ENCODE peak calls at places on chromosome 11, in eight cellular contexts. One of them, this sample, is unnamed.

GRCh38 chr11:74846770-74847169 is 98.1 kb downstream of the RNF169 start:
- DNase-seq in CD4-positive, alpha-beta T cell: no peak
- DNase-seq in fibroblast of lung: peak
- DNase-seq in fibroblast of villous mesenchyme: no peak
- DNase-seq in upper lobe of right lung: no peak
- DNase-seq in body of pancreas: no peak
- DNase-seq in transverse colon: no peak
- DNase-seq in endodermal cell: no peak
- DNase-seq in this sample: no peak

GRCh38 chr11:22753401-22753800 is 76.2 kb downstream of the SVIP start:
- DNase-seq in CD4-positive, alpha-beta T cell: no peak
- DNase-seq in fibroblast of lung: no peak
- DNase-seq in fibroblast of villous mesenchyme: no peak
- DNase-seq in upper lobe of right lung: no peak
- DNase-seq in body of pancreas: no peak
- DNase-seq in transverse colon: no peak
- DNase-seq in endodermal cell: no peak
- DNase-seq in this sample: no peak

GRCh38 chr11:128831781-128832497 is 35.2 kb downstream of the KCNJ1 start:
- DNase-seq in CD4-positive, alpha-beta T cell: no peak
- DNase-seq in fibroblast of lung: no peak
- DNase-seq in fibroblast of villous mesenchyme: no peak
- DNase-seq in upper lobe of right lung: no peak
- DNase-seq in body of pancreas: no peak
- DNase-seq in transverse colon: no peak
- DNase-seq in endodermal cell: no peak
- DNase-seq in this sample: no peak

GRCh38 chr11:107770546-107770945 is 58.7 kb upstream of the SLN start:
- DNase-seq in CD4-positive, alpha-beta T cell: no peak
- DNase-seq in fibroblast of lung: peak
- DNase-seq in fibroblast of villous mesenchyme: peak
- DNase-seq in upper lobe of right lung: no peak
- DNase-seq in body of pancreas: no peak
- DNase-seq in transverse colon: no peak
- DNase-seq in endodermal cell: no peak
- DNase-seq in this sample: no peak

GRCh38 chr11:27914080-27914479 is 193.9 kb downstream of the KIF18A start:
- DNase-seq in CD4-positive, alpha-beta T cell: no peak
- DNase-seq in fibroblast of lung: no peak
- DNase-seq in fibroblast of villous mesenchyme: no peak
- DNase-seq in upper lobe of right lung: no peak
- DNase-seq in body of pancreas: no peak
- DNase-seq in transverse colon: no peak
- DNase-seq in endodermal cell: no peak
- DNase-seq in this sample: no peak

GRCh38 chr11:75852406-75853017 is 37.5 kb downstream of the UVRAG start:
- DNase-seq in CD4-positive, alpha-beta T cell: no peak
- DNase-seq in fibroblast of lung: no peak
- DNase-seq in fibroblast of villous mesenchyme: no peak
- DNase-seq in upper lobe of right lung: no peak
- DNase-seq in body of pancreas: no peak
- DNase-seq in transverse colon: no peak
- DNase-seq in endodermal cell: no peak
- DNase-seq in this sample: no peak

GRCh38 chr11:19419021-19419750 is 178.4 kb upstream of the E2F8 start:
- DNase-seq in CD4-positive, alpha-beta T cell: no peak
- DNase-seq in fibroblast of lung: peak
- DNase-seq in fibroblast of villous mesenchyme: peak
- DNase-seq in upper lobe of right lung: no peak
- DNase-seq in body of pancreas: no peak
- DNase-seq in transverse colon: no peak
- DNase-seq in endodermal cell: no peak
- DNase-seq in this sample: no peak

GRCh38 chr11:2325719-2326118 is 23.9 kb downstream of the TSPAN32 start:
- DNase-seq in CD4-positive, alpha-beta T cell: no peak
- DNase-seq in fibroblast of lung: peak
- DNase-seq in fibroblast of villous mesenchyme: peak
- DNase-seq in upper lobe of right lung: peak
- DNase-seq in body of pancreas: no peak
- DNase-seq in transverse colon: no peak
- DNase-seq in endodermal cell: no peak
- DNase-seq in this sample: peak

GRCh38 chr11:76445122-76446084 is 585 bp downstream of the EMSY start:
- DNase-seq in CD4-positive, alpha-beta T cell: peak
- DNase-seq in fibroblast of lung: peak
- DNase-seq in fibroblast of villous mesenchyme: peak
- DNase-seq in upper lobe of right lung: peak
- DNase-seq in body of pancreas: peak
- DNase-seq in transverse colon: peak
- DNase-seq in endodermal cell: peak
- DNase-seq in this sample: peak

GRCh38 chr11:124115782-124116616 is 749 bp downstream of the VWA5A start:
- DNase-seq in CD4-positive, alpha-beta T cell: no peak
- DNase-seq in fibroblast of lung: no peak
- DNase-seq in fibroblast of villous mesenchyme: peak
- DNase-seq in upper lobe of right lung: peak
- DNase-seq in body of pancreas: peak
- DNase-seq in transverse colon: peak
- DNase-seq in endodermal cell: peak
- DNase-seq in this sample: no peak

GRCh38 chr11:32392840-32393239 is 42.5 kb downstream of the WT1 start:
- DNase-seq in CD4-positive, alpha-beta T cell: no peak
- DNase-seq in fibroblast of lung: no peak
- DNase-seq in fibroblast of villous mesenchyme: no peak
- DNase-seq in upper lobe of right lung: no peak
- DNase-seq in body of pancreas: no peak
- DNase-seq in transverse colon: no peak
- DNase-seq in endodermal cell: no peak
- DNase-seq in this sample: no peak

GRCh38 chr11:65381721-65382035 is 768 bp downstream of the SLC25A45 start:
- DNase-seq in CD4-positive, alpha-beta T cell: no peak
- DNase-seq in fibroblast of lung: peak
- DNase-seq in fibroblast of villous mesenchyme: no peak
- DNase-seq in upper lobe of right lung: no peak
- DNase-seq in body of pancreas: no peak
- DNase-seq in transverse colon: no peak
- DNase-seq in endodermal cell: peak
- DNase-seq in this sample: no peak

GRCh38 chr11:12430912-12431311 is 53.5 kb downstream of the PARVA start:
- DNase-seq in CD4-positive, alpha-beta T cell: no peak
- DNase-seq in fibroblast of lung: peak
- DNase-seq in fibroblast of villous mesenchyme: peak
- DNase-seq in upper lobe of right lung: no peak
- DNase-seq in body of pancreas: peak
- DNase-seq in transverse colon: peak
- DNase-seq in endodermal cell: no peak
- DNase-seq in this sample: no peak

GRCh38 chr11:84947970-84948600 is 679.1 kb downstream of the DLG2 start:
- DNase-seq in CD4-positive, alpha-beta T cell: no peak
- DNase-seq in fibroblast of lung: no peak
- DNase-seq in fibroblast of villous mesenchyme: peak
- DNase-seq in upper lobe of right lung: no peak
- DNase-seq in body of pancreas: no peak
- DNase-seq in transverse colon: no peak
- DNase-seq in endodermal cell: peak
- DNase-seq in this sample: no peak

GRCh38 chr11:69267395-69267805 is 26.6 kb upstream of the MYEOV start:
- DNase-seq in CD4-positive, alpha-beta T cell: no peak
- DNase-seq in fibroblast of lung: no peak
- DNase-seq in fibroblast of villous mesenchyme: no peak
- DNase-seq in upper lobe of right lung: peak
- DNase-seq in body of pancreas: no peak
- DNase-seq in transverse colon: no peak
- DNase-seq in endodermal cell: no peak
- DNase-seq in this sample: no peak

GRCh38 chr11:131295986-131296385 is 74.4 kb upstream of the NTM start:
- DNase-seq in CD4-positive, alpha-beta T cell: no peak
- DNase-seq in fibroblast of lung: no peak
- DNase-seq in fibroblast of villous mesenchyme: no peak
- DNase-seq in upper lobe of right lung: no peak
- DNase-seq in body of pancreas: no peak
- DNase-seq in transverse colon: no peak
- DNase-seq in endodermal cell: no peak
- DNase-seq in this sample: no peak

GRCh38 chr11:15347969-15348734 is 233.4 kb downstream of the INSC start:
- DNase-seq in CD4-positive, alpha-beta T cell: no peak
- DNase-seq in fibroblast of lung: no peak
- DNase-seq in fibroblast of villous mesenchyme: no peak
- DNase-seq in upper lobe of right lung: no peak
- DNase-seq in body of pancreas: no peak
- DNase-seq in transverse colon: no peak
- DNase-seq in endodermal cell: no peak
- DNase-seq in this sample: no peak

GRCh38 chr11:70761094-70761905 is 363.0 kb downstream of the CTTN start:
- DNase-seq in CD4-positive, alpha-beta T cell: no peak
- DNase-seq in fibroblast of lung: no peak
- DNase-seq in fibroblast of villous mesenchyme: no peak
- DNase-seq in upper lobe of right lung: peak
- DNase-seq in body of pancreas: no peak
- DNase-seq in transverse colon: no peak
- DNase-seq in endodermal cell: peak
- DNase-seq in this sample: no peak

GRCh38 chr11:118068945-118069612 is 7.8 kb upstream of the TMPRSS4 start:
- DNase-seq in CD4-positive, alpha-beta T cell: no peak
- DNase-seq in fibroblast of lung: no peak
- DNase-seq in fibroblast of villous mesenchyme: no peak
- DNase-seq in upper lobe of right lung: no peak
- DNase-seq in body of pancreas: no peak
- DNase-seq in transverse colon: no peak
- DNase-seq in endodermal cell: no peak
- DNase-seq in this sample: no peak

GRCh38 chr11:118071416-118072030 is 5.4 kb upstream of the TMPRSS4 start:
- DNase-seq in CD4-positive, alpha-beta T cell: no peak
- DNase-seq in fibroblast of lung: no peak
- DNase-seq in fibroblast of villous mesenchyme: no peak
- DNase-seq in upper lobe of right lung: no peak
- DNase-seq in body of pancreas: no peak
- DNase-seq in transverse colon: no peak
- DNase-seq in endodermal cell: peak
- DNase-seq in this sample: no peak

GRCh38 chr11:118065375-118065774 is 11.5 kb upstream of the TMPRSS4 start:
- DNase-seq in CD4-positive, alpha-beta T cell: no peak
- DNase-seq in fibroblast of lung: no peak
- DNase-seq in fibroblast of villous mesenchyme: no peak
- DNase-seq in upper lobe of right lung: no peak
- DNase-seq in body of pancreas: no peak
- DNase-seq in transverse colon: no peak
- DNase-seq in endodermal cell: no peak
- DNase-seq in this sample: no peak

GRCh38 chr11:118067006-118067405 is 9.9 kb upstream of the TMPRSS4 start:
- DNase-seq in CD4-positive, alpha-beta T cell: no peak
- DNase-seq in fibroblast of lung: no peak
- DNase-seq in fibroblast of villous mesenchyme: no peak
- DNase-seq in upper lobe of right lung: no peak
- DNase-seq in body of pancreas: no peak
- DNase-seq in transverse colon: no peak
- DNase-seq in endodermal cell: no peak
- DNase-seq in this sample: no peak

DNA sequence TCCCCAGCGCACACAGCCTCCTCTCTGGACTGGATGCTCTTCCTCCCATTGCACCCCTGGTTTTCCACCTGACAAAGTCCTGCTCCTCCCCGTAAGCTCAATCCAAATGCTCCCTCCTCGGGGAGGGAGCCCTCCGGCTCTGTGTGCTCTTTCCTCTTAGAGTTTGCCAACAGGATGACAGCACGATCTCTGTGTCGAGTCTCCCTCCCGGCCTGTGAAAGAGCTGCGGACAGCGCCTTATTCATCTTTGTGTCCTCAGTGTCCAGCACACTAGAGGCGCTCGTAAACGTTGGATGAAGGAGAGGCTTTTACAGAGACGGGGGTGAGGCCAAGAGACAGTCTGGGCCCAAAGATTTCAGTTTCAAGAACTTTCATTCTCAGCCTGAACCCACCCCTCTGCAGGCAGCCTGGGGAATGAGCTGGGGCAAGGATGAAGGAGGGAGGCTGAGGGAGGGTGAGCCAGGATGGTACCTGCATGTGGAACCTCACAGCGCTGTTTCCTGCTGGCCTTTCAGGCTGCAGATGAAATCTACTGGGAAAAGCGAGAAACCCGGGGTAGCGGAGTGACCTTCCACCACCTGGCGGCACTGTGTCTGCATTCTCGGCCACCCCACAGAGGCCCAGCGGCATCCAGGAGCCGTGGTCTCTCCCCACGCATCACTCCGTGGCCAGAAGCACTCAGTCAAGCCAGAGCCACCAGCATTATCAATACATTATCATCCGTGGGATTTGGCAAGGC is 8.5 kb upstream of the TMPRSS4 start:
- DNase-seq in CD4-positive, alpha-beta T cell: no peak
- DNase-seq in fibroblast of lung: no peak
- DNase-seq in fibroblast of villous mesenchyme: no peak
- DNase-seq in upper lobe of right lung: no peak
- DNase-seq in body of pancreas: no peak
- DNase-seq in transverse colon: no peak
- DNase-seq in endodermal cell: peak
- DNase-seq in this sample: no peak
- TF ChIP-seq CTCF in CD4-positive, alpha-beta T cell: no peak
- TF ChIP-seq CTCF in fibroblast of lung: no peak
- TF ChIP-seq CTCF in fibroblast of villous mesenchyme: no peak
- TF ChIP-seq CTCF in upper lobe of right lung: no peak
- TF ChIP-seq CTCF in body of pancreas: no peak
- TF ChIP-seq CTCF in transverse colon: no peak
- TF ChIP-seq CTCF in endodermal cell: peak
- TF ChIP-seq CTCF in this sample: peak

GRCh38 chr11:43579171-43579918 is 101.2 kb upstream of the HSD17B12 start:
- DNase-seq in CD4-positive, alpha-beta T cell: no peak
- DNase-seq in fibroblast of lung: peak
- DNase-seq in fibroblast of villous mesenchyme: peak
- DNase-seq in upper lobe of right lung: no peak
- DNase-seq in body of pancreas: no peak
- DNase-seq in transverse colon: no peak
- DNase-seq in endodermal cell: peak
- DNase-seq in this sample: no peak
- TF ChIP-seq CTCF in CD4-positive, alpha-beta T cell: no peak
- TF ChIP-seq CTCF in fibroblast of lung: peak
- TF ChIP-seq CTCF in fibroblast of villous mesenchyme: peak
- TF ChIP-seq CTCF in upper lobe of right lung: no peak
- TF ChIP-seq CTCF in body of pancreas: no peak
- TF ChIP-seq CTCF in transverse colon: no peak
- TF ChIP-seq CTCF in endodermal cell: peak
- TF ChIP-seq CTCF in this sample: peak

GRCh38 chr11:406796-407650 is 7.8 kb downstream of the SIGIRR start:
- DNase-seq in CD4-positive, alpha-beta T cell: peak
- DNase-seq in fibroblast of lung: peak
- DNase-seq in fibroblast of villous mesenchyme: peak
- DNase-seq in upper lobe of right lung: peak
- DNase-seq in body of pancreas: peak
- DNase-seq in transverse colon: peak
- DNase-seq in endodermal cell: peak
- DNase-seq in this sample: no peak
- TF ChIP-seq CTCF in CD4-positive, alpha-beta T cell: peak
- TF ChIP-seq CTCF in fibroblast of lung: no peak
- TF ChIP-seq CTCF in fibroblast of villous mesenchyme: peak
- TF ChIP-seq CTCF in upper lobe of right lung: peak
- TF ChIP-seq CTCF in body of pancreas: no peak
- TF ChIP-seq CTCF in transverse colon: peak
- TF ChIP-seq CTCF in endodermal cell: peak
- TF ChIP-seq CTCF in this sample: no peak

DNA sequence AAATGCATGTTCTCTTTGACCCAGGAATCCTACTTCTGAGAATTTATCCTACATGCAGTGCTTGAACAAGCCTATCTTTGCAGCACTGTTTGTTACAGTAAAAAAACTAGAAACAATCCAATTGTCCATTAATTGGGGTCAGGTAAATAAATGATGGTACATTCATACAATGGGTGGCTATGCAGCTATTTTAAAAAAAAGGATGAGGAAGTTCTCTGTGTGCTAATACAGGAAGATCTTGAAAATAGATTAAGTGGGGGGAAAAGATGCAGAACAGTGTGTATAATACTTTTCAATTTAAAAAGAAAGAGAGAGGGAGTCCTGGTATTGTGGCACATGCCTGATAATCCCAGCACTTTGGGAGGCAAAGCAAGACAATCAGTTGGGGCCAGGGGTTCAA is 9.5 kb upstream of the CREB3L1 start:
- DNase-seq in CD4-positive, alpha-beta T cell: no peak
- DNase-seq in fibroblast of lung: no peak
- DNase-seq in fibroblast of villous mesenchyme: no peak
- DNase-seq in upper lobe of right lung: no peak
- DNase-seq in body of pancreas: no peak
- DNase-seq in transverse colon: no peak
- DNase-seq in endodermal cell: no peak
- DNase-seq in this sample: no peak
- TF ChIP-seq CTCF in CD4-positive, alpha-beta T cell: no peak
- TF ChIP-seq CTCF in fibroblast of lung: no peak
- TF ChIP-seq CTCF in fibroblast of villous mesenchyme: no peak
- TF ChIP-seq CTCF in upper lobe of right lung: no peak
- TF ChIP-seq CTCF in body of pancreas: no peak
- TF ChIP-seq CTCF in transverse colon: no peak
- TF ChIP-seq CTCF in endodermal cell: no peak
- TF ChIP-seq CTCF in this sample: no peak